ENCODE peak calls at places on chromosomes 7 and 10, in six cellular contexts. One of them, this sample, is unnamed.

GRCh38 chr10:48750019-48750418 is 65.3 kb downstream of the WDFY4 start:
- DNase-seq in activated T-cell treated with anti-CD3 and anti-CD28 coated beads, Interleukin-2, amount 50 U/mL, for 24 hours: no peak
- DNase-seq in amygdala: no peak
- DNase-seq in left ventricle myocardium inferior: no peak
- DNase-seq in effector memory CD4-positive, alpha-beta T cell: no peak
- DNase-seq in NCI-H1694: no peak
- DNase-seq in this sample: no peak

GRCh38 chr10:27240891-27241639 is 468 bp upstream of the ACBD5 start:
- DNase-seq in left ventricle myocardium inferior: peak; percentile 22
- DNase-seq in effector memory CD4-positive, alpha-beta T cell: no peak
- DNase-seq in amygdala: no peak
- DNase-seq in NCI-H1694: no peak
- DNase-seq in activated T-cell treated with anti-CD3 and anti-CD28 coated beads, Interleukin-2, amount 50 U/mL, for 24 hours: peak; percentile 68
- DNase-seq in this sample: no peak

GRCh38 chr7:51224811-51225581 is 91.6 kb downstream of the COBL start:
- DNase-seq in effector memory CD4-positive, alpha-beta T cell: no peak
- DNase-seq in amygdala: no peak
- DNase-seq in left ventricle myocardium inferior: no peak
- DNase-seq in activated T-cell treated with anti-CD3 and anti-CD28 coated beads, Interleukin-2, amount 50 U/mL, for 24 hours: no peak
- DNase-seq in NCI-H1694: no peak
- DNase-seq in this sample: no peak

GRCh38 chr7:122965306-122965705 is 30.2 kb downstream of the TAS2R16 start:
- DNase-seq in left ventricle myocardium inferior: no peak
- DNase-seq in effector memory CD4-positive, alpha-beta T cell: no peak
- DNase-seq in activated T-cell treated with anti-CD3 and anti-CD28 coated beads, Interleukin-2, amount 50 U/mL, for 24 hours: no peak
- DNase-seq in amygdala: no peak
- DNase-seq in NCI-H1694: no peak
- DNase-seq in this sample: no peak

GRCh38 chr10:73577788-73578187 is 13.4 kb downstream of the USP54 start:
- DNase-seq in activated T-cell treated with anti-CD3 and anti-CD28 coated beads, Interleukin-2, amount 50 U/mL, for 24 hours: no peak
- DNase-seq in NCI-H1694: no peak
- DNase-seq in left ventricle myocardium inferior: peak; percentile 59
- DNase-seq in amygdala: no peak
- DNase-seq in effector memory CD4-positive, alpha-beta T cell: no peak
- DNase-seq in this sample: no peak

GRCh38 chr10:120963053-120963533 is 111.9 kb downstream of the WDR11 start:
- DNase-seq in NCI-H1694: no peak
- DNase-seq in activated T-cell treated with anti-CD3 and anti-CD28 coated beads, Interleukin-2, amount 50 U/mL, for 24 hours: no peak
- DNase-seq in left ventricle myocardium inferior: no peak
- DNase-seq in amygdala: no peak
- DNase-seq in effector memory CD4-positive, alpha-beta T cell: no peak
- DNase-seq in this sample: peak; percentile 79

GRCh38 chr7:7257899-7258692 is 75.8 kb downstream of the C1GALT1 start:
- DNase-seq in NCI-H1694: no peak
- DNase-seq in activated T-cell treated with anti-CD3 and anti-CD28 coated beads, Interleukin-2, amount 50 U/mL, for 24 hours: no peak
- DNase-seq in amygdala: no peak
- DNase-seq in effector memory CD4-positive, alpha-beta T cell: no peak
- DNase-seq in left ventricle myocardium inferior: no peak
- DNase-seq in this sample: no peak

GRCh38 chr10:13366891-13367290 is 18.8 kb upstream of the SEPHS1 start:
- DNase-seq in activated T-cell treated with anti-CD3 and anti-CD28 coated beads, Interleukin-2, amount 50 U/mL, for 24 hours: no peak
- DNase-seq in NCI-H1694: no peak
- DNase-seq in effector memory CD4-positive, alpha-beta T cell: no peak
- DNase-seq in amygdala: no peak
- DNase-seq in left ventricle myocardium inferior: no peak
- DNase-seq in this sample: no peak

GRCh38 chr10:21292763-21293517 is 232.5 kb downstream of the SKIDA1 start:
- DNase-seq in NCI-H1694: no peak
- DNase-seq in amygdala: no peak
- DNase-seq in activated T-cell treated with anti-CD3 and anti-CD28 coated beads, Interleukin-2, amount 50 U/mL, for 24 hours: no peak
- DNase-seq in left ventricle myocardium inferior: peak; percentile 68
- DNase-seq in effector memory CD4-positive, alpha-beta T cell: no peak
- DNase-seq in this sample: peak; percentile 18

GRCh38 chr7:156279635-156280034 is 360.9 kb upstream of the RNF32 start:
- DNase-seq in NCI-H1694: no peak
- DNase-seq in effector memory CD4-positive, alpha-beta T cell: no peak
- DNase-seq in amygdala: no peak
- DNase-seq in activated T-cell treated with anti-CD3 and anti-CD28 coated beads, Interleukin-2, amount 50 U/mL, for 24 hours: no peak
- DNase-seq in left ventricle myocardium inferior: no peak
- DNase-seq in this sample: no peak

GRCh38 chr7:158239290-158239981 is 348.2 kb downstream of the PTPRN2 start:
- DNase-seq in amygdala: no peak
- DNase-seq in NCI-H1694: no peak
- DNase-seq in activated T-cell treated with anti-CD3 and anti-CD28 coated beads, Interleukin-2, amount 50 U/mL, for 24 hours: no peak
- DNase-seq in left ventricle myocardium inferior: no peak
- DNase-seq in effector memory CD4-positive, alpha-beta T cell: no peak
- DNase-seq in this sample: peak; percentile 78

GRCh38 chr7:97835296-97836138 is 36.7 kb downstream of the ASNS start:
- DNase-seq in NCI-H1694: peak; percentile 84
- DNase-seq in amygdala: no peak
- DNase-seq in activated T-cell treated with anti-CD3 and anti-CD28 coated beads, Interleukin-2, amount 50 U/mL, for 24 hours: peak; percentile 59
- DNase-seq in left ventricle myocardium inferior: peak; percentile 26
- DNase-seq in effector memory CD4-positive, alpha-beta T cell: no peak
- DNase-seq in this sample: peak; percentile 61

GRCh38 chr10:130326954-130327353 is 190.8 kb downstream of the GLRX3 start:
- DNase-seq in amygdala: no peak
- DNase-seq in NCI-H1694: no peak
- DNase-seq in activated T-cell treated with anti-CD3 and anti-CD28 coated beads, Interleukin-2, amount 50 U/mL, for 24 hours: no peak
- DNase-seq in left ventricle myocardium inferior: no peak
- DNase-seq in effector memory CD4-positive, alpha-beta T cell: no peak
- DNase-seq in this sample: no peak